ENCODE peak calls at places on chromosomes 6 and 20, in seven cellular contexts. X is uterus, M is A549, R is tibial nerve, H is body of pancreas, Y is suprapubic skin, Z is spleen. I is an unnamed sample.

GRCh38 chr6:103783344-103783743 is 1076.4 kb downstream of the HACE1 start:
- DNase-seq in X (no peak), M (no peak), R (no peak), H (peak; percentile 55), Y (no peak), Z (no peak), I (no peak)

GRCh38 chr20:48999890-49000870 is 45.9 kb upstream of the CSE1L start:
- DNase-seq in X (no peak), M (no peak), R (no peak), H (no peak), Y (no peak), Z (no peak), I (no peak)

GRCh38 chr6:117818449-117818848 is 88.6 kb upstream of the SLC35F1 start:
- DNase-seq in X (no peak), M (no peak), R (no peak), H (no peak), Y (no peak), Z (no peak), I (no peak)

GRCh38 chr6:169782966-169783760 is 31.7 kb downstream of the ERMARD start:
- DNase-seq in X (no peak), M (no peak), R (no peak), H (no peak), Y (peak; percentile 61), Z (no peak), I (no peak)

GRCh38 chr6:5996701-5997419 is 9.9 kb downstream of the NRN1 start:
- DNase-seq in X (no peak), M (no peak), R (no peak), H (peak; percentile 29), Y (no peak), Z (no peak), I (no peak)

GRCh38 chr6:96939019-96939805 is 14.7 kb downstream of the KLHL32 start:
- DNase-seq in X (no peak), M (no peak), R (no peak), H (no peak), Y (no peak), Z (no peak), I (no peak)

GRCh38 chr6:14772188-14772587 is 473.7 kb upstream of the JARID2 start:
- DNase-seq in X (no peak), M (no peak), R (no peak), H (no peak), Y (no peak), Z (no peak), I (no peak)

GRCh38 chr6:136486357-136486756 is 63.9 kb downstream of the MAP7 start:
- DNase-seq in X (no peak), M (no peak), R (no peak), H (no peak), Y (no peak), Z (no peak), I (no peak)

GRCh38 chr6:56833127-56833791 is 121.6 kb upstream of the BEND6 start:
- DNase-seq in X (no peak), M (no peak), R (no peak), H (no peak), Y (no peak), Z (no peak), I (no peak)

GRCh38 chr6:16698163-16698533 is 63.1 kb downstream of the ATXN1 start:
- DNase-seq in X (no peak), M (no peak), R (no peak), H (no peak), Y (no peak), Z (no peak), I (no peak)

GRCh38 chr6:143078468-143079324 is 18.0 kb downstream of the AIG1 start:
- DNase-seq in X (no peak), M (no peak), R (no peak), H (no peak), Y (no peak), Z (no peak), I (no peak)

GRCh38 chr6:15309611-15310283 is 63.9 kb downstream of the JARID2 start:
- DNase-seq in X (no peak), M (no peak), R (no peak), H (no peak), Y (no peak), Z (no peak), I (no peak)

DNA sequence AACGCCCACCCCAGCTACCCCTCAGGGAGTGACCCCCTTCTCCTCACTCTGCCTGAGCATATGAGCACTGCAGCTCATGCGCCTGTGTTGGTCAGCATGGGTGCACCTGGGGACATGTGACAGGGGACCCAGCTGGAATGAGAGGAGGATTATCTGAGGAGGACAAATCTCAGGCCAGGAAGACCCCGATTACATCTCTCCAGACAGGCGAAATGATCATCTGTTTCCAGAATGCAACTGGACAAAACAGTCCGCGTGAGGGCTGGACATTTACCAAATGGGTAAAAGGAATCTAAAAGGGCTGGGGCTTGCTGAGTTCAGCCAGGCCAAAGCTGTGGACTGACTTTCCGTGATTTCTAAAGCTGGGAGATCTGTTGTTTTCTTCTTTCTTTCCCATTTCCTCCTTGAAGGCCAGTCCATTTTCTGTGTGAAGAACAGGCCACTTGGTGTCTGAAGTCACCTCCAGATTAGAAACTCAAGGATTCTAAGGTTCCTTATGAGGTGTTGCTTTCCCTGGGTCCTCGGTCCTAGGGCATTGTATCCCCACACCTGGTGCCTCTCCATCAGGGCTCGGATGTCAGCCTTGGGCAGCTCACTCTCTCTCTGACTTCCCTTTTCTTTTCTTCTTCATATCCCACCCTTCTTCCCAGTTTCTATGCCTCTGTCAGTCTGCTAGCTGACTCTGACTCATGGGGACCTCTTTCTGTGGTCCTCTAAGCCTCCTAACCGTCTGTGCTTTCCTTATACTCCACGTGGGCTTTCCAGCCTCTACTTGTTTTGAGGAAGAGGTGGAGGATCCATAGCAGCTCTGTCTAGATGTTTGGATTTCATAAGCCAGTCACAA is 8.2 kb upstream of the PLTP start:
- DNase-seq in X (peak; percentile 52), M (no peak), R (peak; percentile 53), H (no peak), Y (no peak), Z (no peak), I (no peak)
- H3K27ac ChIP-seq in X (peak overlapping the region; percentile 76), M (no peak overlapping the region), R (peak overlapping the region; percentile 90), H (peak overlapping the region; percentile 9), Y (peak overlapping the region; percentile 18), Z (no peak overlapping the region), I (peak overlapping the region; percentile 64)

GRCh38 chr20:4814696-4815252 is 93.1 kb downstream of the PRND start:
- DNase-seq in X (no peak), M (no peak), R (no peak), H (no peak), Y (peak; percentile 79), Z (peak; percentile 93), I (no peak)

GRCh38 chr20:4813076-4813838 is 91.5 kb downstream of the PRND start:
- DNase-seq in X (peak; percentile 48), M (no peak), R (no peak), H (no peak), Y (peak; percentile 75), Z (peak; percentile 93), I (no peak)

GRCh38 chr20:4815618-4816017 is 93.9 kb downstream of the PRND start:
- DNase-seq in X (no peak), M (no peak), R (no peak), H (no peak), Y (peak; percentile 68), Z (no peak), I (no peak)

GRCh38 chr20:4812641-4813075 is 90.9 kb downstream of the PRND start:
- DNase-seq in X (no peak), M (no peak), R (no peak), H (no peak), Y (no peak), Z (peak; percentile 87), I (no peak)

GRCh38 chr20:4813839-4814695 is 92.4 kb downstream of the PRND start:
- DNase-seq in X (no peak), M (no peak), R (peak; percentile 56), H (no peak), Y (peak; percentile 71), Z (peak; percentile 88), I (no peak)
- TF ChIP-seq POLR2A in X (peak; percentile 38), M (no peak), R (no peak), H (peak; percentile 14), Y (peak; percentile 38), Z (no peak), I (no peak)

GRCh38 chr20:45338121-45339030 is 9.8 kb downstream of the SDC4 start:
- DNase-seq in X (no peak), M (no peak), R (no peak), H (no peak), Y (no peak), Z (no peak), I (no peak)
- H3K27ac ChIP-seq in X (peak overlapping the region; percentile 97), M (peak overlapping the region; percentile 84), R (peak overlapping the region; percentile 96), H (peak overlapping the region; percentile 98), Y (peak overlapping the region; percentile 94), Z (peak overlapping the region; percentile 17), I (peak overlapping the region; percentile 93)

DNA sequence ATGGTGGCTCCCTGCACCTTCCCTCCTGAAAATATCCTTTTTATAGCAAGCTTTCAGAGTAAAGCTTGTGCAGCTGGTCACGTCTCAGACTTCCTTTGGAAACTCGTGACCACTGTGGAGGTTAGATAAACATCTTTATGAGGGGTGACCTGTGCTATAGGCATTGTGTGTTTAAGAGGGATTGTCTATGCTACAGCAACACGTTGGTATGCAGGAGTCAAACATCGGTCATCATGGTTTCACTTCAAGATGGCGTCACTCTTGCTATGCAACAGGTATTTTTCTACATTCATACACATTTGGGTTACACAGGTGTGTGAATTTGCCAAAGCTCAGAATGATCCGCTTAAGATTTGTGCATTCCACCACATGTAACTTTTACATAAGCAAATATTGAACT is 14.6 kb upstream of the BLCAP start:
- DNase-seq in X (no peak), M (no peak), R (no peak), H (no peak), Y (no peak), Z (no peak), I (no peak)
- TF ChIP-seq POLR2A in X (no peak), M (no peak), R (no peak), H (no peak), Y (no peak), Z (no peak), I (no peak)

DNA sequence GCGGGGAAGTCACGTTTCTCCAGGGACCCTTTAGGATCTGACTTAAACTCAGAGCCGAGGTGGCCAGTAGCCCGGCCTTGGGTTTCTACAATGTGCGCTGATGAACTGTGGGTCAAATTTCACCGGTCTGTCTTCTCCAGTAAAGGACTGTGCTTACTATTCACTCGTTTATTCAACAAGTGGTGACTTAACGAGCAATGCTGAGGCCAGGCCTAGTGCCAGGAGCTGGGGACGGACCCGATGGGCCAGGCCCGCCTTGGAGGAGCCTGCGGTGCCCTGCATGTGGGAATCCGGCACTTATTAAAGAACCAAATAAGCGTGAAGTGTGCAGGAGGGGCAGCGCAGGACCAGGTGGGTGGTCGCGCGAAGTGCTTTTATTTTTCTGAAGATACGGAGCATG is 24.0 kb downstream of the CTCFL start:
- DNase-seq in X (no peak), M (no peak), R (no peak), H (no peak), Y (peak; percentile 43), Z (no peak), I (no peak)
- H3K27ac ChIP-seq in X (no peak overlapping the region), M (no peak overlapping the region), R (no peak overlapping the region), H (no peak overlapping the region), Y (no peak overlapping the region), Z (no peak overlapping the region), I (no peak overlapping the region)

GRCh38 chr6:9178066-9178465 is 742.7 kb upstream of the SLC35B3 start:
- DNase-seq in X (no peak), M (no peak), R (no peak), H (no peak), Y (no peak), Z (no peak), I (no peak)

GRCh38 chr6:9173229-9173628 is 737.9 kb upstream of the SLC35B3 start:
- DNase-seq in X (no peak), M (no peak), R (no peak), H (no peak), Y (no peak), Z (no peak), I (no peak)

GRCh38 chr6:9168669-9169068 is 733.3 kb upstream of the SLC35B3 start:
- DNase-seq in X (no peak), M (no peak), R (no peak), H (no peak), Y (no peak), Z (no peak), I (no peak)

GRCh38 chr6:9172096-9172495 is 736.8 kb upstream of the SLC35B3 start:
- DNase-seq in X (no peak), M (no peak), R (no peak), H (no peak), Y (no peak), Z (no peak), I (no peak)
- TF ChIP-seq POLR2A in X (no peak), M (no peak), R (no peak), H (no peak), Y (no peak), Z (no peak), I (no peak)